ENCODE peak calls at places on chromosomes 3 and 15, in six cellular contexts. One of them, this sample, is unnamed.

GRCh38 chr3:15630646-15631350 is 29.3 kb downstream of the BTD start:
- DNase-seq in fibroblast of the aortic adventitia: peak; percentile 66
- DNase-seq in thoracic aorta: no peak
- DNase-seq in upper lobe of left lung: no peak
- DNase-seq in suprapubic skin: no peak
- DNase-seq in HCT116: no peak
- DNase-seq in this sample: no peak

GRCh38 chr15:58771621-58772235 is 626 bp downstream of the MINDY2 start:
- DNase-seq in thoracic aorta: no peak
- DNase-seq in suprapubic skin: no peak
- DNase-seq in upper lobe of left lung: peak; percentile 90
- DNase-seq in fibroblast of the aortic adventitia: peak; percentile 11
- DNase-seq in HCT116: no peak
- DNase-seq in this sample: no peak

GRCh38 chr15:63448261-63448660 is 56.1 kb upstream of the USP3 start:
- DNase-seq in thoracic aorta: no peak
- DNase-seq in upper lobe of left lung: no peak
- DNase-seq in fibroblast of the aortic adventitia: no peak
- DNase-seq in HCT116: no peak
- DNase-seq in suprapubic skin: no peak
- DNase-seq in this sample: no peak

GRCh38 chr3:128426128-128426921 is 40.4 kb downstream of the DNAJB8 start:
- DNase-seq in upper lobe of left lung: peak; percentile 94
- DNase-seq in fibroblast of the aortic adventitia: peak; percentile 12
- DNase-seq in thoracic aorta: no peak
- DNase-seq in suprapubic skin: no peak
- DNase-seq in HCT116: no peak
- DNase-seq in this sample: peak; percentile 84

GRCh38 chr3:132344666-132345280 is 27.6 kb downstream of the ACP3 start:
- DNase-seq in HCT116: peak; percentile 27
- DNase-seq in thoracic aorta: no peak
- DNase-seq in upper lobe of left lung: no peak
- DNase-seq in fibroblast of the aortic adventitia: peak; percentile 37
- DNase-seq in suprapubic skin: no peak
- DNase-seq in this sample: no peak

GRCh38 chr3:161264771-161265343 is 43.7 kb downstream of the NMD3 start:
- DNase-seq in thoracic aorta: no peak
- DNase-seq in upper lobe of left lung: no peak
- DNase-seq in HCT116: no peak
- DNase-seq in fibroblast of the aortic adventitia: peak; percentile 22
- DNase-seq in suprapubic skin: no peak
- DNase-seq in this sample: no peak

GRCh38 chr3:72482589-72483249 is 365.5 kb downstream of the SHQ1 start:
- DNase-seq in HCT116: no peak
- DNase-seq in suprapubic skin: peak; percentile 84
- DNase-seq in upper lobe of left lung: peak; percentile 86
- DNase-seq in fibroblast of the aortic adventitia: peak; percentile 78
- DNase-seq in thoracic aorta: peak; percentile 57
- DNase-seq in this sample: no peak

GRCh38 chr15:39583586-39584265 is 2.8 kb downstream of the THBS1 start:
- DNase-seq in thoracic aorta: no peak
- DNase-seq in suprapubic skin: no peak
- DNase-seq in upper lobe of left lung: no peak
- DNase-seq in fibroblast of the aortic adventitia: peak; percentile 65
- DNase-seq in HCT116: no peak
- DNase-seq in this sample: peak; percentile 21

GRCh38 chr15:70669006-70669602 is 94.3 kb downstream of the UACA start:
- DNase-seq in thoracic aorta: no peak
- DNase-seq in suprapubic skin: no peak
- DNase-seq in fibroblast of the aortic adventitia: no peak
- DNase-seq in upper lobe of left lung: no peak
- DNase-seq in HCT116: no peak
- DNase-seq in this sample: no peak

GRCh38 chr15:69656271-69657030 is 203.8 kb downstream of the RPLP1 start:
- DNase-seq in fibroblast of the aortic adventitia: no peak
- DNase-seq in HCT116: no peak
- DNase-seq in suprapubic skin: no peak
- DNase-seq in thoracic aorta: no peak
- DNase-seq in upper lobe of left lung: no peak
- DNase-seq in this sample: no peak

GRCh38 chr3:111808439-111808838 is 50.6 kb upstream of the PHLDB2 start:
- DNase-seq in suprapubic skin: no peak
- DNase-seq in thoracic aorta: no peak
- DNase-seq in upper lobe of left lung: no peak
- DNase-seq in HCT116: no peak
- DNase-seq in fibroblast of the aortic adventitia: no peak
- DNase-seq in this sample: no peak

GRCh38 chr3:34077796-34078195 is 279.4 kb downstream of the PDCD6IP start:
- DNase-seq in fibroblast of the aortic adventitia: no peak
- DNase-seq in thoracic aorta: no peak
- DNase-seq in upper lobe of left lung: no peak
- DNase-seq in HCT116: no peak
- DNase-seq in suprapubic skin: no peak
- DNase-seq in this sample: no peak

DNA sequence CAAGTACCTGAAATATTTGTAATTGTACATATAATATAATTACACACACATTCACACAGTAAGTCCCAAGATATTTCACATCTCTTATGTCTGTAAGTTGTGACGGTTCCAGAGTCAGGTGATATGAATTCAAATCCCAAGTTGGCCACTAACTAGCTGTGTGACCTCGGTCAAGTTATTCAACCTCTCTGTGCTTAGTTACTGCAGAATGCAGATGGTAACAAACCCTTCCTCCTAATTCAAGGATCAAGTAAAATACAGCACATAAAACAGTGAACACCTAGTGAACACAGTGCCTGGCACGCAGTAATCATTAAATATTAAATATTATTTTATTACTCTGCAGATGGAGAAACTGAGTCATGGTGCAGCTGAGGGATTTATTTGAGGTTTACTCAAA is 6.9 kb downstream of the PRICKLE2 start:
- DNase-seq in fibroblast of the aortic adventitia: no peak
- DNase-seq in upper lobe of left lung: no peak
- DNase-seq in HCT116: no peak
- DNase-seq in thoracic aorta: no peak
- DNase-seq in suprapubic skin: no peak
- DNase-seq in this sample: no peak
- TF ChIP-seq CTCF in fibroblast of the aortic adventitia: no peak
- TF ChIP-seq CTCF in upper lobe of left lung: no peak
- TF ChIP-seq CTCF in HCT116: no peak
- TF ChIP-seq CTCF in thoracic aorta: no peak
- TF ChIP-seq CTCF in suprapubic skin: no peak
- TF ChIP-seq CTCF in this sample: no peak

GRCh38 chr15:75366163-75366562 is 2.2 kb downstream of the MAN2C1 start:
- DNase-seq in upper lobe of left lung: no peak
- DNase-seq in HCT116: no peak
- DNase-seq in fibroblast of the aortic adventitia: no peak
- DNase-seq in thoracic aorta: no peak
- DNase-seq in suprapubic skin: no peak
- DNase-seq in this sample: no peak

GRCh38 chr15:75368689-75369239 is 357 bp upstream of the MAN2C1 start:
- DNase-seq in HCT116: no peak
- DNase-seq in thoracic aorta: no peak
- DNase-seq in fibroblast of the aortic adventitia: no peak
- DNase-seq in suprapubic skin: no peak
- DNase-seq in upper lobe of left lung: no peak
- DNase-seq in this sample: no peak

GRCh38 chr15:75369897-75370581 is 1.6 kb upstream of the MAN2C1 start:
- DNase-seq in thoracic aorta: no peak
- DNase-seq in upper lobe of left lung: no peak
- DNase-seq in HCT116: no peak
- DNase-seq in suprapubic skin: no peak
- DNase-seq in fibroblast of the aortic adventitia: no peak
- DNase-seq in this sample: no peak

GRCh38 chr15:75367406-75367912 is 948 bp downstream of the MAN2C1 start:
- DNase-seq in fibroblast of the aortic adventitia: no peak
- DNase-seq in HCT116: no peak
- DNase-seq in suprapubic skin: no peak
- DNase-seq in thoracic aorta: no peak
- DNase-seq in upper lobe of left lung: no peak
- DNase-seq in this sample: no peak

GRCh38 chr15:75367913-75368688 is at the start of gene MAN2C1:
- DNase-seq in fibroblast of the aortic adventitia: peak; percentile 91
- DNase-seq in HCT116: peak; percentile 97
- DNase-seq in upper lobe of left lung: peak; percentile 99
- DNase-seq in suprapubic skin: peak; percentile 96
- DNase-seq in thoracic aorta: peak; percentile 85
- DNase-seq in this sample: peak; percentile 91
- TF ChIP-seq CTCF in fibroblast of the aortic adventitia: peak; percentile 78
- TF ChIP-seq CTCF in HCT116: peak; percentile 95
- TF ChIP-seq CTCF in upper lobe of left lung: peak; percentile 54
- TF ChIP-seq CTCF in suprapubic skin: peak; percentile 51
- TF ChIP-seq CTCF in thoracic aorta: peak; percentile 67
- TF ChIP-seq CTCF in this sample: no peak

DNA sequence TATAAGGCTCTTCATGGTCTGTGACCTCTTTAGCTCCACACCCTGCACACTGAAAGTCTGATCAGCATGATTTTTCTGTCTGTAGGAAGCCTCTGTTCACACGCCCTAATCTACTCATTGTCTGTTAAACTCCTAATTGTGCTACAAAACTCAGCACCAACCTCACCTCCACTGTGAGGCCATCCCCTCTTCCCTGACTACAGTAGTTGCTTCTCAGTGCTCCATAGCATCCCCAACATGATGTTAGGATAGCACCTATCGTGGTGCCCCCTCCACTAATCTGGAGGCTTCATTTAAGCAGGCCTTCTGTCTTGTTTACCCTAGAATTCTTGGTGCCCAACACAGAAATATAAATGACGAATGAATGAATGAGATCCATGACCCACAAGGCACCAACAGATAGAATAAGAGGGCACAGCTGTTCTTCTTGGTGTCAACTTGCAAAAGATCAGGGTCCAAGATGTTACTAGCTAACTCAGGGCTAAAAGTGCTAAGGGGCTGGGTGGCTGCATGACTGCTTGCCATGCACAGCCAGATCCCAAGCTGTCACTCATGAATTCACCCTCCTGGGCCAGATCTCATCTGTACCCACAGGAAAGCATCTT is 55.2 kb upstream of the HEG1 start:
- DNase-seq in thoracic aorta: no peak
- DNase-seq in upper lobe of left lung: no peak
- DNase-seq in suprapubic skin: no peak
- DNase-seq in HCT116: no peak
- DNase-seq in fibroblast of the aortic adventitia: no peak
- DNase-seq in this sample: no peak
- TF ChIP-seq CTCF in thoracic aorta: no peak
- TF ChIP-seq CTCF in upper lobe of left lung: no peak
- TF ChIP-seq CTCF in suprapubic skin: no peak
- TF ChIP-seq CTCF in HCT116: no peak
- TF ChIP-seq CTCF in fibroblast of the aortic adventitia: no peak
- TF ChIP-seq CTCF in this sample: no peak

GRCh38 chr3:96813820-96814580 is 394 bp upstream of the EPHA6 start:
- DNase-seq in HCT116: no peak
- DNase-seq in fibroblast of the aortic adventitia: peak; percentile 26
- DNase-seq in suprapubic skin: peak; percentile 80
- DNase-seq in upper lobe of left lung: peak; percentile 86
- DNase-seq in thoracic aorta: no peak
- DNase-seq in this sample: peak; percentile 73
- TF ChIP-seq CTCF in HCT116: no peak
- TF ChIP-seq CTCF in fibroblast of the aortic adventitia: peak; percentile 39
- TF ChIP-seq CTCF in suprapubic skin: no peak
- TF ChIP-seq CTCF in upper lobe of left lung: no peak
- TF ChIP-seq CTCF in thoracic aorta: no peak
- TF ChIP-seq CTCF in this sample: peak; percentile 2

GRCh38 chr3:184551614-184552256 is 9.8 kb upstream of the EPHB3 start:
- DNase-seq in HCT116: no peak
- DNase-seq in thoracic aorta: no peak
- DNase-seq in suprapubic skin: no peak
- DNase-seq in fibroblast of the aortic adventitia: no peak
- DNase-seq in upper lobe of left lung: no peak
- DNase-seq in this sample: no peak

GRCh38 chr3:184552296-184552695 is 9.3 kb upstream of the EPHB3 start:
- DNase-seq in HCT116: no peak
- DNase-seq in upper lobe of left lung: no peak
- DNase-seq in suprapubic skin: no peak
- DNase-seq in thoracic aorta: no peak
- DNase-seq in fibroblast of the aortic adventitia: no peak
- DNase-seq in this sample: no peak

GRCh38 chr3:184552863-184553262 is 8.7 kb upstream of the EPHB3 start:
- DNase-seq in fibroblast of the aortic adventitia: no peak
- DNase-seq in suprapubic skin: no peak
- DNase-seq in thoracic aorta: no peak
- DNase-seq in HCT116: no peak
- DNase-seq in upper lobe of left lung: no peak
- DNase-seq in this sample: no peak

GRCh38 chr3:184549793-184550585 is 11.6 kb upstream of the EPHB3 start:
- DNase-seq in suprapubic skin: no peak
- DNase-seq in upper lobe of left lung: no peak
- DNase-seq in thoracic aorta: no peak
- DNase-seq in fibroblast of the aortic adventitia: no peak
- DNase-seq in HCT116: no peak
- DNase-seq in this sample: no peak

DNA sequence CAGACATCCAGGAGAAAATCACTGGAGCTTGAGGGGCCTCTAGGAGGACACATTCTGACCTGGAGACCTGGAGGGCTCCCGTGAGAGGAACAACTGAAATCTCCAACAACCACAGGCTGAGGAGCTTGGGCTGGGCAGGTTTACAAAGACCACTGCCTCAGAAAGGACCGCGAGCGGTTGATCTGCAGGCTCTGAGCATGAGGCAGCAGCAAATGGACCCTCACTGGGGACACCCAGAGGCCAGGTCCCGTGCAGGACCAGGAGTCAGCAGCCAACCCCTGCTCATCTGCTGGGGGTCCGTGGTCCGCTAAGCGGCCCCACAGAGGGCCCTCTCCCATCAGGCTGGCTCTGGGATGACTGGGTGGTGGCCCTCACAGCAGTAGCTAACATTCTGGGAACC is 10.5 kb upstream of the EPHB3 start:
- DNase-seq in HCT116: no peak
- DNase-seq in fibroblast of the aortic adventitia: no peak
- DNase-seq in upper lobe of left lung: peak; percentile 46
- DNase-seq in suprapubic skin: no peak
- DNase-seq in thoracic aorta: no peak
- DNase-seq in this sample: no peak
- TF ChIP-seq CTCF in HCT116: no peak
- TF ChIP-seq CTCF in fibroblast of the aortic adventitia: no peak
- TF ChIP-seq CTCF in upper lobe of left lung: no peak
- TF ChIP-seq CTCF in suprapubic skin: no peak
- TF ChIP-seq CTCF in thoracic aorta: no peak
- TF ChIP-seq CTCF in this sample: no peak

This sample was measured in endothelial cell.